ENCODE peak calls at places on chromosomes 5 and 9, in eight cellular contexts. One of them, this sample, is unnamed.

GRCh38 chr5:137856201-137856600 is 11.5 kb upstream of the MYOT start:
- DNase-seq in effector CD4-positive, alpha-beta T cell: no peak
- DNase-seq in SW 1271: no peak
- DNase-seq in NCI-H345: no peak
- DNase-seq in mesendoderm: no peak
- DNase-seq in breast epithelium: no peak
- DNase-seq in NCI-H2081: no peak
- DNase-seq in iPS-NIHi11: no peak
- DNase-seq in this sample: no peak

GRCh38 chr9:117636681-117637080 is 67.5 kb upstream of the TLR4 start:
- DNase-seq in iPS-NIHi11: no peak
- DNase-seq in mesendoderm: peak; percentile 83
- DNase-seq in NCI-H345: no peak
- DNase-seq in breast epithelium: no peak
- DNase-seq in NCI-H2081: no peak
- DNase-seq in effector CD4-positive, alpha-beta T cell: no peak
- DNase-seq in SW 1271: no peak
- DNase-seq in this sample: no peak

GRCh38 chr5:151026674-151027073 is 6.3 kb downstream of the GPX3 start:
- DNase-seq in SW 1271: no peak
- DNase-seq in NCI-H2081: no peak
- DNase-seq in effector CD4-positive, alpha-beta T cell: no peak
- DNase-seq in iPS-NIHi11: no peak
- DNase-seq in breast epithelium: no peak
- DNase-seq in NCI-H345: no peak
- DNase-seq in mesendoderm: no peak
- DNase-seq in this sample: no peak

GRCh38 chr9:123872710-123873109 is 57.2 kb downstream of the DENND1A start:
- DNase-seq in iPS-NIHi11: no peak
- DNase-seq in NCI-H2081: no peak
- DNase-seq in breast epithelium: no peak
- DNase-seq in SW 1271: no peak
- DNase-seq in effector CD4-positive, alpha-beta T cell: no peak
- DNase-seq in NCI-H345: no peak
- DNase-seq in mesendoderm: no peak
- DNase-seq in this sample: no peak

GRCh38 chr5:106415541-106415940 is 1255.2 kb downstream of the EFNA5 start:
- DNase-seq in NCI-H2081: no peak
- DNase-seq in mesendoderm: no peak
- DNase-seq in iPS-NIHi11: no peak
- DNase-seq in effector CD4-positive, alpha-beta T cell: no peak
- DNase-seq in NCI-H345: no peak
- DNase-seq in SW 1271: no peak
- DNase-seq in breast epithelium: no peak
- DNase-seq in this sample: no peak

GRCh38 chr5:113214026-113214425 is 220.8 kb downstream of the TSSK1B start:
- DNase-seq in NCI-H2081: no peak
- DNase-seq in SW 1271: no peak
- DNase-seq in effector CD4-positive, alpha-beta T cell: no peak
- DNase-seq in mesendoderm: no peak
- DNase-seq in NCI-H345: no peak
- DNase-seq in iPS-NIHi11: no peak
- DNase-seq in breast epithelium: no peak
- DNase-seq in this sample: no peak

GRCh38 chr5:178356459-178356872 is 123.9 kb upstream of the PHYKPL start:
- DNase-seq in effector CD4-positive, alpha-beta T cell: no peak
- DNase-seq in SW 1271: no peak
- DNase-seq in iPS-NIHi11: peak; percentile 74
- DNase-seq in breast epithelium: peak; percentile 44
- DNase-seq in NCI-H345: no peak
- DNase-seq in mesendoderm: peak; percentile 88
- DNase-seq in NCI-H2081: no peak
- DNase-seq in this sample: no peak

GRCh38 chr5:142979636-142980035 is 209.5 kb downstream of the ARHGAP26 start:
- DNase-seq in effector CD4-positive, alpha-beta T cell: no peak
- DNase-seq in NCI-H345: no peak
- DNase-seq in breast epithelium: no peak
- DNase-seq in iPS-NIHi11: peak; percentile 69
- DNase-seq in SW 1271: no peak
- DNase-seq in mesendoderm: peak; percentile 35
- DNase-seq in NCI-H2081: no peak
- DNase-seq in this sample: no peak

GRCh38 chr9:101705135-101705661 is 33.2 kb downstream of the GRIN3A start:
- DNase-seq in SW 1271: no peak
- DNase-seq in NCI-H2081: peak; percentile 55
- DNase-seq in effector CD4-positive, alpha-beta T cell: no peak
- DNase-seq in mesendoderm: peak; percentile 84
- DNase-seq in breast epithelium: no peak
- DNase-seq in iPS-NIHi11: peak; percentile 37
- DNase-seq in NCI-H345: no peak
- DNase-seq in this sample: peak; percentile 19

GRCh38 chr9:10146517-10147331 is 466.1 kb downstream of the PTPRD start:
- DNase-seq in mesendoderm: no peak
- DNase-seq in SW 1271: no peak
- DNase-seq in iPS-NIHi11: no peak
- DNase-seq in NCI-H2081: no peak
- DNase-seq in NCI-H345: no peak
- DNase-seq in effector CD4-positive, alpha-beta T cell: no peak
- DNase-seq in breast epithelium: no peak
- DNase-seq in this sample: no peak

GRCh38 chr9:125522328-125522725 is 184.7 kb downstream of the MAPKAP1 start:
- DNase-seq in effector CD4-positive, alpha-beta T cell: no peak
- DNase-seq in NCI-H2081: no peak
- DNase-seq in iPS-NIHi11: no peak
- DNase-seq in breast epithelium: no peak
- DNase-seq in NCI-H345: no peak
- DNase-seq in mesendoderm: no peak
- DNase-seq in SW 1271: no peak
- DNase-seq in this sample: no peak

GRCh38 chr9:36991516-36992134 is 42.4 kb downstream of the PAX5 start:
- DNase-seq in NCI-H345: peak; percentile 27
- DNase-seq in effector CD4-positive, alpha-beta T cell: no peak
- DNase-seq in iPS-NIHi11: peak; percentile 81
- DNase-seq in NCI-H2081: peak; percentile 45
- DNase-seq in SW 1271: no peak
- DNase-seq in mesendoderm: peak; percentile 75
- DNase-seq in breast epithelium: no peak
- DNase-seq in this sample: peak; percentile 19

GRCh38 chr9:109409998-109410397 is 88.1 kb downstream of the PTPN3 start:
- DNase-seq in SW 1271: no peak
- DNase-seq in mesendoderm: peak; percentile 86
- DNase-seq in iPS-NIHi11: peak; percentile 72
- DNase-seq in NCI-H345: no peak
- DNase-seq in breast epithelium: no peak
- DNase-seq in effector CD4-positive, alpha-beta T cell: no peak
- DNase-seq in NCI-H2081: no peak
- DNase-seq in this sample: no peak

GRCh38 chr9:111743275-111743674 is 51.5 kb downstream of the SHOC1 start:
- DNase-seq in NCI-H2081: no peak
- DNase-seq in effector CD4-positive, alpha-beta T cell: no peak
- DNase-seq in iPS-NIHi11: no peak
- DNase-seq in mesendoderm: no peak
- DNase-seq in NCI-H345: no peak
- DNase-seq in breast epithelium: no peak
- DNase-seq in SW 1271: peak; percentile 85
- DNase-seq in this sample: no peak

GRCh38 chr5:50751064-50751657 is 84.7 kb downstream of the PARP8 start:
- DNase-seq in effector CD4-positive, alpha-beta T cell: peak; percentile 40
- DNase-seq in NCI-H2081: peak; percentile 48
- DNase-seq in iPS-NIHi11: peak; percentile 66
- DNase-seq in NCI-H345: peak; percentile 57
- DNase-seq in mesendoderm: peak; percentile 74
- DNase-seq in breast epithelium: no peak
- DNase-seq in SW 1271: peak; percentile 35
- DNase-seq in this sample: peak; percentile 58

GRCh38 chr5:68460147-68460760 is 244.7 kb downstream of the PIK3R1 start:
- DNase-seq in breast epithelium: no peak
- DNase-seq in SW 1271: no peak
- DNase-seq in NCI-H345: peak; percentile 16
- DNase-seq in iPS-NIHi11: peak; percentile 32
- DNase-seq in NCI-H2081: peak; percentile 21
- DNase-seq in effector CD4-positive, alpha-beta T cell: peak; percentile 33
- DNase-seq in mesendoderm: peak; percentile 65
- DNase-seq in this sample: peak; percentile 50

GRCh38 chr5:123950701-123951100 is 438.7 kb downstream of the CSNK1G3 start:
- DNase-seq in mesendoderm: no peak
- DNase-seq in iPS-NIHi11: no peak
- DNase-seq in breast epithelium: no peak
- DNase-seq in NCI-H345: no peak
- DNase-seq in effector CD4-positive, alpha-beta T cell: no peak
- DNase-seq in SW 1271: no peak
- DNase-seq in NCI-H2081: no peak
- DNase-seq in this sample: no peak

GRCh38 chr5:123708074-123708806 is 196.3 kb downstream of the CSNK1G3 start:
- DNase-seq in NCI-H345: no peak
- DNase-seq in breast epithelium: no peak
- DNase-seq in effector CD4-positive, alpha-beta T cell: no peak
- DNase-seq in mesendoderm: no peak
- DNase-seq in iPS-NIHi11: no peak
- DNase-seq in SW 1271: no peak
- DNase-seq in NCI-H2081: no peak
- DNase-seq in this sample: no peak

GRCh38 chr9:101477736-101478135 is 42.2 kb upstream of the ALDOB start:
- DNase-seq in NCI-H345: no peak
- DNase-seq in breast epithelium: no peak
- DNase-seq in mesendoderm: no peak
- DNase-seq in NCI-H2081: no peak
- DNase-seq in effector CD4-positive, alpha-beta T cell: no peak
- DNase-seq in iPS-NIHi11: no peak
- DNase-seq in SW 1271: no peak
- DNase-seq in this sample: no peak

GRCh38 chr9:126613656-126614055 is at the start of gene LMX1B:
- DNase-seq in NCI-H345: peak; percentile 28
- DNase-seq in mesendoderm: peak; percentile 79
- DNase-seq in NCI-H2081: peak; percentile 40
- DNase-seq in breast epithelium: peak; percentile 59
- DNase-seq in SW 1271: peak; percentile 40
- DNase-seq in effector CD4-positive, alpha-beta T cell: no peak
- DNase-seq in iPS-NIHi11: peak; percentile 81
- DNase-seq in this sample: no peak

GRCh38 chr5:89994266-89994665 is 415.3 kb downstream of the CETN3 start:
- DNase-seq in NCI-H2081: no peak
- DNase-seq in iPS-NIHi11: no peak
- DNase-seq in mesendoderm: no peak
- DNase-seq in NCI-H345: no peak
- DNase-seq in breast epithelium: no peak
- DNase-seq in effector CD4-positive, alpha-beta T cell: no peak
- DNase-seq in SW 1271: no peak
- DNase-seq in this sample: no peak

GRCh38 chr5:122895141-122895540 is 49.7 kb downstream of the SNX24 start:
- DNase-seq in NCI-H2081: no peak
- DNase-seq in effector CD4-positive, alpha-beta T cell: no peak
- DNase-seq in SW 1271: no peak
- DNase-seq in NCI-H345: no peak
- DNase-seq in iPS-NIHi11: no peak
- DNase-seq in mesendoderm: no peak
- DNase-seq in breast epithelium: no peak
- DNase-seq in this sample: no peak

GRCh38 chr9:21465859-21466518 is 16.1 kb downstream of the IFNE start:
- DNase-seq in breast epithelium: no peak
- DNase-seq in effector CD4-positive, alpha-beta T cell: no peak
- DNase-seq in NCI-H2081: peak; percentile 57
- DNase-seq in iPS-NIHi11: peak; percentile 73
- DNase-seq in NCI-H345: peak; percentile 24
- DNase-seq in SW 1271: no peak
- DNase-seq in mesendoderm: peak; percentile 77
- DNase-seq in this sample: peak; percentile 69

GRCh38 chr5:59725393-59725768 is 168.1 kb downstream of the PDE4D start:
- DNase-seq in mesendoderm: no peak
- DNase-seq in SW 1271: no peak
- DNase-seq in iPS-NIHi11: no peak
- DNase-seq in NCI-H2081: no peak
- DNase-seq in NCI-H345: no peak
- DNase-seq in effector CD4-positive, alpha-beta T cell: no peak
- DNase-seq in breast epithelium: no peak
- DNase-seq in this sample: no peak

GRCh38 chr9:70901013-70901412 is 220.4 kb downstream of the TRPM3 start:
- DNase-seq in NCI-H2081: no peak
- DNase-seq in effector CD4-positive, alpha-beta T cell: no peak
- DNase-seq in breast epithelium: no peak
- DNase-seq in SW 1271: no peak
- DNase-seq in NCI-H345: no peak
- DNase-seq in mesendoderm: no peak
- DNase-seq in iPS-NIHi11: no peak
- DNase-seq in this sample: no peak

GRCh38 chr5:140595538-140595937 is 30.9 kb downstream of the SLC35A4 start:
- DNase-seq in iPS-NIHi11: no peak
- DNase-seq in breast epithelium: peak; percentile 54
- DNase-seq in NCI-H345: peak; percentile 40
- DNase-seq in NCI-H2081: no peak
- DNase-seq in effector CD4-positive, alpha-beta T cell: no peak
- DNase-seq in mesendoderm: no peak
- DNase-seq in SW 1271: no peak
- DNase-seq in this sample: peak; percentile 93

GRCh38 chr9:123941535-123942070 is 11.7 kb upstream of the DENND1A start:
- DNase-seq in iPS-NIHi11: no peak
- DNase-seq in breast epithelium: no peak
- DNase-seq in mesendoderm: no peak
- DNase-seq in SW 1271: no peak
- DNase-seq in NCI-H345: no peak
- DNase-seq in effector CD4-positive, alpha-beta T cell: no peak
- DNase-seq in NCI-H2081: no peak
- DNase-seq in this sample: no peak

GRCh38 chr9:125484632-125485282 is 222.3 kb downstream of the MAPKAP1 start:
- DNase-seq in NCI-H345: no peak
- DNase-seq in SW 1271: no peak
- DNase-seq in breast epithelium: no peak
- DNase-seq in NCI-H2081: no peak
- DNase-seq in mesendoderm: no peak
- DNase-seq in iPS-NIHi11: no peak
- DNase-seq in effector CD4-positive, alpha-beta T cell: no peak
- DNase-seq in this sample: no peak

GRCh38 chr5:138789771-138790242 is 36.6 kb downstream of the CTNNA1 start:
- DNase-seq in mesendoderm: peak; percentile 68
- DNase-seq in SW 1271: no peak
- DNase-seq in breast epithelium: no peak
- DNase-seq in effector CD4-positive, alpha-beta T cell: no peak
- DNase-seq in NCI-H2081: peak; percentile 2
- DNase-seq in iPS-NIHi11: peak; percentile 61
- DNase-seq in NCI-H345: peak; percentile 11
- DNase-seq in this sample: peak; percentile 17

GRCh38 chr5:156888520-156888919 is 38.4 kb downstream of the PPP1R2B start:
- DNase-seq in NCI-H345: no peak
- DNase-seq in SW 1271: no peak
- DNase-seq in NCI-H2081: no peak
- DNase-seq in breast epithelium: no peak
- DNase-seq in iPS-NIHi11: no peak
- DNase-seq in effector CD4-positive, alpha-beta T cell: no peak
- DNase-seq in mesendoderm: no peak
- DNase-seq in this sample: no peak

GRCh38 chr5:151569132-151570046 is 21.7 kb downstream of the FAT2 start:
- DNase-seq in iPS-NIHi11: no peak
- DNase-seq in NCI-H2081: no peak
- DNase-seq in mesendoderm: no peak
- DNase-seq in SW 1271: no peak
- DNase-seq in effector CD4-positive, alpha-beta T cell: no peak
- DNase-seq in breast epithelium: no peak
- DNase-seq in NCI-H345: peak; percentile 5
- DNase-seq in this sample: no peak

GRCh38 chr5:147658293-147658932 is 124.1 kb downstream of the JAKMIP2 start:
- DNase-seq in iPS-NIHi11: no peak
- DNase-seq in SW 1271: no peak
- DNase-seq in mesendoderm: peak; percentile 73
- DNase-seq in breast epithelium: no peak
- DNase-seq in effector CD4-positive, alpha-beta T cell: no peak
- DNase-seq in NCI-H345: no peak
- DNase-seq in NCI-H2081: no peak
- DNase-seq in this sample: no peak